ENCODE peak calls at places on chromosomes 7 and 10, in seven cellular contexts. U is AG04450; Z is AG08395; Y is sciatic nerve; W is ACHN; A is CD4-positive, alpha-beta T cell; K is transverse colon. G is an unnamed sample.
A peak's percentile ranks its signal among the peaks of the same experiment; 100 is the strongest.

GRCh38 chr7:128389815-128390329 is 19.9 kb downstream of the IMPDH1 start:
- DNase-seq in K (no peak), A (no peak), Y (no peak), Z (no peak), U (no peak), W (no peak), G (no peak)

GRCh38 chr10:128934492-128934891 is 532.5 kb upstream of the MGMT start:
- DNase-seq in Z (no peak), W (no peak), Y (no peak), K (no peak), A (no peak), U (no peak), G (no peak)

GRCh38 chr7:134140889-134141867 is 14.0 kb downstream of the LRGUK start:
- DNase-seq in K (peak; percentile 61), A (peak; percentile 20), W (peak; percentile 70), Y (peak; percentile 83), U (peak; percentile 27), Z (peak; percentile 88), G (peak; percentile 54)

GRCh38 chr7:116210345-116211005 is at the start of gene TES:
- DNase-seq in K (peak; percentile 87), Y (peak; percentile 63), U (no peak), Z (peak; percentile 44), A (peak; percentile 24), W (peak; percentile 88), G (no peak)

GRCh38 chr10:11325817-11326216 is 285.6 kb downstream of the USP6NL start:
- DNase-seq in W (no peak), Y (no peak), U (peak; percentile 23), Z (peak; percentile 45), K (no peak), A (no peak), G (no peak)

GRCh38 chr7:100642534-100642907 is 1.2 kb upstream of the TFR2 start:
- DNase-seq in W (no peak), A (no peak), U (no peak), K (peak; percentile 58), Z (no peak), Y (no peak), G (no peak)

GRCh38 chr7:102814025-102814471 is 65.2 kb downstream of the FAM185A start:
- DNase-seq in U (no peak), Y (no peak), K (no peak), Z (peak; percentile 71), A (no peak), W (peak; percentile 53), G (no peak)

GRCh38 chr7:151088856-151089699 is 2.8 kb downstream of the AGAP3 start:
- DNase-seq in W (no peak), Y (peak; percentile 86), Z (peak; percentile 64), K (peak; percentile 62), U (no peak), A (no peak), G (no peak)

GRCh38 chr10:110430369-110431273 is 67.1 kb upstream of the DUSP5 start:
- DNase-seq in K (peak; percentile 4), Y (no peak), W (no peak), Z (no peak), A (no peak), U (no peak), G (no peak)

GRCh38 chr10:7205656-7206055 is 205.2 kb downstream of the SFMBT2 start:
- DNase-seq in A (no peak), Z (no peak), Y (no peak), K (no peak), U (no peak), W (no peak), G (peak; percentile 35)

GRCh38 chr7:102891693-102892261 is 21.0 kb upstream of the LRRC17 start:
- DNase-seq in Y (no peak), K (peak; percentile 15), A (no peak), Z (peak; percentile 88), U (peak; percentile 61), W (peak; percentile 73), G (peak; percentile 15)

GRCh38 chr10:121368347-121369025 is 229.8 kb downstream of the FGFR2 start:
- DNase-seq in A (no peak), W (no peak), K (no peak), Y (no peak), U (no peak), Z (no peak), G (no peak)

GRCh38 chr10:14698487-14699170 is 76.1 kb downstream of the FAM107B start:
- DNase-seq in W (no peak), A (no peak), K (no peak), Y (no peak), U (peak; percentile 37), Z (peak; percentile 86), G (no peak)

GRCh38 chr7:150848561-150849115 is 3.7 kb upstream of the AOC1 start:
- DNase-seq in U (no peak), W (no peak), A (no peak), Y (peak; percentile 37), K (no peak), Z (no peak), G (no peak)

GRCh38 chr10:107701947-107702346 is 537.4 kb upstream of the SORCS1 start:
- DNase-seq in U (no peak), Y (no peak), A (no peak), K (no peak), W (no peak), Z (peak; percentile 17), G (no peak)

GRCh38 chr10:128568041-128568440 is 441.8 kb upstream of the MKI67 start:
- DNase-seq in K (no peak), U (no peak), W (no peak), Y (no peak), A (no peak), Z (no peak), G (no peak)

GRCh38 chr10:60359066-60359465 is 30.6 kb downstream of the ANK3 start:
- DNase-seq in U (no peak), K (no peak), A (no peak), W (no peak), Y (no peak), Z (no peak), G (no peak)

GRCh38 chr7:43669286-43670081 is 59.8 kb downstream of the COA1 start:
- DNase-seq in Y (no peak), Z (no peak), U (no peak), A (peak; percentile 77), K (peak; percentile 26), W (peak; percentile 90), G (no peak)

GRCh38 chr10:100109670-100110069 is 28.0 kb upstream of the CPN1 start:
- DNase-seq in Z (no peak), A (no peak), U (no peak), W (peak; percentile 21), Y (no peak), K (no peak), G (no peak)

GRCh38 chr10:70551971-70552422 is 50.5 kb downstream of the PRF1 start:
- DNase-seq in Z (peak; percentile 90), Y (no peak), U (peak; percentile 83), A (no peak), K (peak; percentile 34), W (peak; percentile 44), G (no peak)

GRCh38 chr7:1698221-1698620 is 28.1 kb downstream of the ELFN1 start:
- DNase-seq in A (no peak), K (no peak), Z (no peak), Y (peak; percentile 26), U (no peak), W (no peak), G (no peak)

GRCh38 chr10:23203369-23204325 is 11.5 kb downstream of the PTF1A start:
- DNase-seq in W (no peak), U (no peak), A (no peak), Y (no peak), K (no peak), Z (no peak), G (no peak)

GRCh38 chr10:119024882-119025281 is 4.6 kb upstream of the NANOS1 start:
- DNase-seq in A (no peak), Y (no peak), W (no peak), K (no peak), Z (no peak), U (no peak), G (no peak)

GRCh38 chr10:119424591-119424975 is 117.9 kb downstream of the RGS10 start:
- DNase-seq in Z (no peak), A (no peak), U (no peak), W (no peak), K (no peak), Y (no peak), G (no peak)

GRCh38 chr10:110566472-110567200 is 859 bp upstream of the SMC3 start:
- DNase-seq in Z (peak; percentile 21), K (no peak), W (no peak), Y (no peak), U (no peak), A (no peak), G (no peak)

GRCh38 chr10:49612513-49613159 is 1.2 kb upstream of the CHAT start:
- DNase-seq in Y (peak; percentile 44), Z (no peak), K (no peak), W (peak; percentile 48), A (no peak), U (no peak), G (no peak)

GRCh38 chr10:119006451-119007210 is 22.9 kb upstream of the NANOS1 start:
- DNase-seq in U (peak; percentile 97), Y (peak; percentile 75), W (peak; percentile 82), K (peak; percentile 61), Z (peak; percentile 92), A (no peak), G (no peak)

GRCh38 chr7:47285860-47286491 is 295.9 kb downstream of the TNS3 start:
- DNase-seq in Y (peak; percentile 54), Z (peak; percentile 83), K (no peak), A (no peak), W (no peak), U (no peak), G (no peak)

GRCh38 chr7:36546331-36546730 is 156.7 kb downstream of the ANLN start:
- DNase-seq in Z (no peak), A (no peak), K (no peak), W (no peak), U (no peak), Y (no peak), G (no peak)

GRCh38 chr7:33128631-33128989 is 754 bp upstream of the BBS9 start:
- DNase-seq in K (no peak), A (no peak), Z (no peak), W (no peak), Y (no peak), U (no peak), G (no peak)

G was measured in anterior cingulate cortex.